ENCODE peak calls at places on chromosomes 6 and 20, in nine cellular contexts. One of them, this sample, is unnamed.

GRCh38 chr20:38050691-38051090 is 17.1 kb downstream of the RPRD1B start:
- DNase-seq in sigmoid colon: no peak
- DNase-seq in tibial nerve: no peak
- DNase-seq in Peyer's patch: no peak
- DNase-seq in lower leg skin: no peak
- DNase-seq in A549: no peak
- DNase-seq in adrenal gland: no peak
- DNase-seq in esophagus muscularis mucosa: no peak
- DNase-seq in heart left ventricle: no peak
- DNase-seq in this sample: no peak

GRCh38 chr20:53735536-53736050 is 142.0 kb upstream of the ZNF217 start:
- DNase-seq in sigmoid colon: no peak
- DNase-seq in tibial nerve: no peak
- DNase-seq in Peyer's patch: no peak
- DNase-seq in lower leg skin: no peak
- DNase-seq in A549: peak
- DNase-seq in adrenal gland: no peak
- DNase-seq in esophagus muscularis mucosa: no peak
- DNase-seq in heart left ventricle: no peak
- DNase-seq in this sample: peak

GRCh38 chr6:104930939-104931338 is 26.0 kb upstream of the LIN28B start:
- DNase-seq in sigmoid colon: no peak
- DNase-seq in tibial nerve: no peak
- DNase-seq in Peyer's patch: no peak
- DNase-seq in lower leg skin: no peak
- DNase-seq in A549: no peak
- DNase-seq in adrenal gland: no peak
- DNase-seq in esophagus muscularis mucosa: no peak
- DNase-seq in heart left ventricle: no peak
- DNase-seq in this sample: no peak

GRCh38 chr20:10619427-10619826 is 54.4 kb downstream of the JAG1 start:
- DNase-seq in sigmoid colon: no peak
- DNase-seq in tibial nerve: no peak
- DNase-seq in Peyer's patch: no peak
- DNase-seq in lower leg skin: no peak
- DNase-seq in A549: no peak
- DNase-seq in adrenal gland: no peak
- DNase-seq in esophagus muscularis mucosa: no peak
- DNase-seq in heart left ventricle: no peak
- DNase-seq in this sample: no peak

GRCh38 chr6:107800564-107801164 is 23.4 kb downstream of the SCML4 start:
- DNase-seq in sigmoid colon: no peak
- DNase-seq in tibial nerve: no peak
- DNase-seq in Peyer's patch: no peak
- DNase-seq in lower leg skin: no peak
- DNase-seq in A549: no peak
- DNase-seq in adrenal gland: no peak
- DNase-seq in esophagus muscularis mucosa: no peak
- DNase-seq in heart left ventricle: no peak
- DNase-seq in this sample: peak

GRCh38 chr6:121780325-121781313 is 345.2 kb downstream of the GJA1 start:
- DNase-seq in sigmoid colon: peak
- DNase-seq in tibial nerve: peak
- DNase-seq in Peyer's patch: no peak
- DNase-seq in lower leg skin: peak
- DNase-seq in A549: peak
- DNase-seq in adrenal gland: peak
- DNase-seq in esophagus muscularis mucosa: peak
- DNase-seq in heart left ventricle: peak
- DNase-seq in this sample: peak

GRCh38 chr6:117448011-117448410 is 22.3 kb upstream of the ROS1 start:
- DNase-seq in sigmoid colon: no peak
- DNase-seq in tibial nerve: no peak
- DNase-seq in Peyer's patch: no peak
- DNase-seq in lower leg skin: no peak
- DNase-seq in A549: no peak
- DNase-seq in adrenal gland: no peak
- DNase-seq in esophagus muscularis mucosa: no peak
- DNase-seq in heart left ventricle: no peak
- DNase-seq in this sample: no peak

GRCh38 chr20:35592339-35592960 is 23.2 kb upstream of the SPAG4 start:
- DNase-seq in sigmoid colon: no peak
- DNase-seq in tibial nerve: no peak
- DNase-seq in Peyer's patch: no peak
- DNase-seq in lower leg skin: no peak
- DNase-seq in A549: no peak
- DNase-seq in adrenal gland: no peak
- DNase-seq in esophagus muscularis mucosa: no peak
- DNase-seq in heart left ventricle: no peak
- DNase-seq in this sample: no peak

GRCh38 chr6:1315201-1315559 is 3.3 kb downstream of the FOXQ1 start:
- DNase-seq in sigmoid colon: no peak
- DNase-seq in tibial nerve: no peak
- DNase-seq in Peyer's patch: no peak
- DNase-seq in lower leg skin: no peak
- DNase-seq in A549: no peak
- DNase-seq in adrenal gland: no peak
- DNase-seq in esophagus muscularis mucosa: no peak
- DNase-seq in heart left ventricle: no peak
- DNase-seq in this sample: no peak

GRCh38 chr6:1316482-1317220 is 4.8 kb downstream of the FOXQ1 start:
- DNase-seq in sigmoid colon: no peak
- DNase-seq in tibial nerve: no peak
- DNase-seq in Peyer's patch: no peak
- DNase-seq in lower leg skin: no peak
- DNase-seq in A549: no peak
- DNase-seq in adrenal gland: no peak
- DNase-seq in esophagus muscularis mucosa: no peak
- DNase-seq in heart left ventricle: no peak
- DNase-seq in this sample: peak

GRCh38 chr6:1317302-1317815 is 5.5 kb downstream of the FOXQ1 start:
- DNase-seq in sigmoid colon: no peak
- DNase-seq in tibial nerve: no peak
- DNase-seq in Peyer's patch: no peak
- DNase-seq in lower leg skin: no peak
- DNase-seq in A549: no peak
- DNase-seq in adrenal gland: no peak
- DNase-seq in esophagus muscularis mucosa: no peak
- DNase-seq in heart left ventricle: no peak
- DNase-seq in this sample: no peak

GRCh38 chr6:1314617-1315016 is 2.7 kb downstream of the FOXQ1 start:
- DNase-seq in sigmoid colon: no peak
- DNase-seq in tibial nerve: no peak
- DNase-seq in Peyer's patch: no peak
- DNase-seq in lower leg skin: no peak
- DNase-seq in A549: no peak
- DNase-seq in adrenal gland: no peak
- DNase-seq in esophagus muscularis mucosa: no peak
- DNase-seq in heart left ventricle: no peak
- DNase-seq in this sample: no peak

DNA sequence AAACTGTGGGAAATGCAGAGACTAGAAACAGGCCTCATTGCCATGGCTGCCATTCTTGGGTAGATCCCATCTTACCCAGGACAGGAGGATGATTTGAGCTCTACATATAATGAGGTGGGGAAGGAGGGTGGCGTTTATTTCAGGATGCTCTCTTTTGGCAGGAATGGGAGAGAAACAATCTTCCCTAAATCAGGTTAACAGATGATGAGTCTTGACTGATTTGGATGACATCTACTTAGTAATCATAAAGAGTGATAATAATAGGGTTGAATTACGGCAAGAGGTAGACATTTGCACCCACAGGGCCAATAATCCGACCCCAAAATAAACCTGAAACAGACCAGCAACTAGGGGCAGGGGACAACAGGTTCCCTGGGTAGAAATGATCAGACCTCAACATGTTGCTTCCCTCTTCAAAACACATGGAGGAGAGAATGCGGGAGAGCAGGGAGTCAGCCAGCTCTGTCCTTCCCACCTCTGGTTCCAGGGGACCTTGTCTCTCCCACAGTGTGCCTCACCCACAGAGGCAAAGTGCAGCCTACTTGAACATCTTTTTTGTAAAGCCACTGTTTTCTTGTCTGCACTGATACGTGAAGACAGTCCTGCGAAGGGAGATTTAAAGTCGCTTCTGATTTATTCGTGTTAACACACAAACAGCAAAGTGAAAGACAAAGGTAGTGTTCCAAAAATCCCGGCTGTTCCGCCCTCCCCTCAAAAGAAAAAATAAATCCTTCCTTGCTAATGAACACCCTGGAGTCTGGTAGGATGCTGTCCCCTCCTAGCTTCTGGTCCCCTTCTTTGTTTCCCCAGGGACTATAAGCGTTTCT is 3.9 kb downstream of the FOXQ1 start:
- DNase-seq in sigmoid colon: no peak
- DNase-seq in tibial nerve: no peak
- DNase-seq in Peyer's patch: no peak
- DNase-seq in lower leg skin: no peak
- DNase-seq in A549: no peak
- DNase-seq in adrenal gland: no peak
- DNase-seq in esophagus muscularis mucosa: no peak
- DNase-seq in heart left ventricle: no peak
- DNase-seq in this sample: no peak
- H3K4me3 ChIP-seq in sigmoid colon: peak
- H3K4me3 ChIP-seq in tibial nerve: peak
- H3K4me3 ChIP-seq in Peyer's patch: peak
- H3K4me3 ChIP-seq in lower leg skin: no peak
- H3K4me3 ChIP-seq in A549: peak
- H3K4me3 ChIP-seq in adrenal gland: no peak
- H3K4me3 ChIP-seq in esophagus muscularis mucosa: peak
- H3K4me3 ChIP-seq in heart left ventricle: peak
- H3K4me3 ChIP-seq in this sample: no peak

GRCh38 chr6:63573899-63574553 is 1.7 kb downstream of the LOC128125822 start:
- DNase-seq in sigmoid colon: no peak
- DNase-seq in tibial nerve: no peak
- DNase-seq in Peyer's patch: no peak
- DNase-seq in lower leg skin: no peak
- DNase-seq in A549: no peak
- DNase-seq in adrenal gland: peak
- DNase-seq in esophagus muscularis mucosa: no peak
- DNase-seq in heart left ventricle: no peak
- DNase-seq in this sample: peak
- TF ChIP-seq POLR2A in sigmoid colon: no peak
- TF ChIP-seq POLR2A in tibial nerve: no peak
- TF ChIP-seq POLR2A in Peyer's patch: peak
- TF ChIP-seq POLR2A in lower leg skin: no peak
- TF ChIP-seq POLR2A in A549: no peak
- TF ChIP-seq POLR2A in adrenal gland: no peak
- TF ChIP-seq POLR2A in esophagus muscularis mucosa: no peak
- TF ChIP-seq POLR2A in heart left ventricle: no peak
- TF ChIP-seq POLR2A in this sample: no peak

GRCh38 chr6:56539503-56540105 is 103.1 kb downstream of the DST start:
- DNase-seq in sigmoid colon: no peak
- DNase-seq in tibial nerve: no peak
- DNase-seq in Peyer's patch: no peak
- DNase-seq in lower leg skin: no peak
- DNase-seq in A549: no peak
- DNase-seq in adrenal gland: no peak
- DNase-seq in esophagus muscularis mucosa: no peak
- DNase-seq in heart left ventricle: no peak
- DNase-seq in this sample: no peak

GRCh38 chr6:56540950-56541600 is 101.6 kb downstream of the DST start:
- DNase-seq in sigmoid colon: no peak
- DNase-seq in tibial nerve: no peak
- DNase-seq in Peyer's patch: no peak
- DNase-seq in lower leg skin: no peak
- DNase-seq in A549: no peak
- DNase-seq in adrenal gland: no peak
- DNase-seq in esophagus muscularis mucosa: no peak
- DNase-seq in heart left ventricle: no peak
- DNase-seq in this sample: peak

GRCh38 chr6:56542367-56543331 is 100.0 kb downstream of the DST start:
- DNase-seq in sigmoid colon: peak
- DNase-seq in tibial nerve: peak
- DNase-seq in Peyer's patch: peak
- DNase-seq in lower leg skin: peak
- DNase-seq in A549: peak
- DNase-seq in adrenal gland: peak
- DNase-seq in esophagus muscularis mucosa: peak
- DNase-seq in heart left ventricle: peak
- DNase-seq in this sample: peak

GRCh38 chr6:56540232-56540631 is 102.5 kb downstream of the DST start:
- DNase-seq in sigmoid colon: no peak
- DNase-seq in tibial nerve: no peak
- DNase-seq in Peyer's patch: no peak
- DNase-seq in lower leg skin: no peak
- DNase-seq in A549: no peak
- DNase-seq in adrenal gland: no peak
- DNase-seq in esophagus muscularis mucosa: no peak
- DNase-seq in heart left ventricle: no peak
- DNase-seq in this sample: peak

GRCh38 chr6:56541736-56542366 is 100.8 kb downstream of the DST start:
- DNase-seq in sigmoid colon: no peak
- DNase-seq in tibial nerve: no peak
- DNase-seq in Peyer's patch: no peak
- DNase-seq in lower leg skin: no peak
- DNase-seq in A549: no peak
- DNase-seq in adrenal gland: no peak
- DNase-seq in esophagus muscularis mucosa: no peak
- DNase-seq in heart left ventricle: no peak
- DNase-seq in this sample: no peak
- H3K4me3 ChIP-seq in sigmoid colon: peak
- H3K4me3 ChIP-seq in tibial nerve: peak
- H3K4me3 ChIP-seq in Peyer's patch: no peak
- H3K4me3 ChIP-seq in lower leg skin: peak
- H3K4me3 ChIP-seq in A549: peak
- H3K4me3 ChIP-seq in adrenal gland: no peak
- H3K4me3 ChIP-seq in esophagus muscularis mucosa: peak
- H3K4me3 ChIP-seq in heart left ventricle: peak
- H3K4me3 ChIP-seq in this sample: peak

GRCh38 chr20:63414720-63415417 is 53.7 kb upstream of the CHRNA4 start:
- DNase-seq in sigmoid colon: no peak
- DNase-seq in tibial nerve: no peak
- DNase-seq in Peyer's patch: no peak
- DNase-seq in lower leg skin: no peak
- DNase-seq in A549: no peak
- DNase-seq in adrenal gland: no peak
- DNase-seq in esophagus muscularis mucosa: no peak
- DNase-seq in heart left ventricle: no peak
- DNase-seq in this sample: no peak

GRCh38 chr20:63415418-63416108 is 54.4 kb upstream of the CHRNA4 start:
- DNase-seq in sigmoid colon: no peak
- DNase-seq in tibial nerve: no peak
- DNase-seq in Peyer's patch: no peak
- DNase-seq in lower leg skin: no peak
- DNase-seq in A549: no peak
- DNase-seq in adrenal gland: no peak
- DNase-seq in esophagus muscularis mucosa: no peak
- DNase-seq in heart left ventricle: no peak
- DNase-seq in this sample: no peak

GRCh38 chr20:63416109-63416430 is 54.9 kb upstream of the CHRNA4 start:
- DNase-seq in sigmoid colon: no peak
- DNase-seq in tibial nerve: no peak
- DNase-seq in Peyer's patch: no peak
- DNase-seq in lower leg skin: no peak
- DNase-seq in A549: no peak
- DNase-seq in adrenal gland: no peak
- DNase-seq in esophagus muscularis mucosa: no peak
- DNase-seq in heart left ventricle: no peak
- DNase-seq in this sample: no peak

GRCh38 chr20:63417213-63418120 is 55.0 kb downstream of the KCNQ2 start:
- DNase-seq in sigmoid colon: no peak
- DNase-seq in tibial nerve: no peak
- DNase-seq in Peyer's patch: no peak
- DNase-seq in lower leg skin: no peak
- DNase-seq in A549: no peak
- DNase-seq in adrenal gland: no peak
- DNase-seq in esophagus muscularis mucosa: no peak
- DNase-seq in heart left ventricle: no peak
- DNase-seq in this sample: no peak

GRCh38 chr20:63416631-63417030 is 55.5 kb upstream of the CHRNA4 start:
- DNase-seq in sigmoid colon: no peak
- DNase-seq in tibial nerve: no peak
- DNase-seq in Peyer's patch: no peak
- DNase-seq in lower leg skin: no peak
- DNase-seq in A549: no peak
- DNase-seq in adrenal gland: no peak
- DNase-seq in esophagus muscularis mucosa: no peak
- DNase-seq in heart left ventricle: no peak
- DNase-seq in this sample: no peak
- TF ChIP-seq POLR2A in sigmoid colon: no peak
- TF ChIP-seq POLR2A in tibial nerve: no peak
- TF ChIP-seq POLR2A in Peyer's patch: no peak
- TF ChIP-seq POLR2A in lower leg skin: no peak
- TF ChIP-seq POLR2A in A549: no peak
- TF ChIP-seq POLR2A in adrenal gland: no peak
- TF ChIP-seq POLR2A in esophagus muscularis mucosa: no peak
- TF ChIP-seq POLR2A in heart left ventricle: no peak
- TF ChIP-seq POLR2A in this sample: no peak

This sample was measured in NB4.